ENCODE peak calls at places on chromosomes 4 and X, in seven cellular contexts. E is ascending aorta, X is upper lobe of right lung, N is AG04449, M is hypothalamus, P is NCI-H748 treated with DMSO at 0.1 percent for 48 hours, D is transverse colon. R is an unnamed sample.
A peak's percentile ranks its signal among the peaks of the same experiment; 100 is the strongest.

GRCh38 chrX:68829594-68830485 is 1.0 kb downstream of the EFNB1 start:
- DNase-seq in X (no peak), D (no peak), M (no peak), P (no peak), N (no peak), E (peak; percentile 63), R (no peak)

GRCh38 chrX:373641-374471 is 12.9 kb downstream of the PPP2R3B start:
- DNase-seq in D (no peak), E (no peak), P (no peak), N (no peak), M (no peak), X (no peak), R (peak; percentile 56)

GRCh38 chrX:54042609-54043010 is 1.7 kb downstream of the PHF8 start:
- DNase-seq in M (no peak), X (peak; percentile 60), E (peak; percentile 78), N (no peak), P (peak; percentile 7), D (peak; percentile 33), R (peak; percentile 13)

GRCh38 chr4:150782921-150783320 is 201.0 kb downstream of the MAB21L2 start:
- DNase-seq in D (no peak), E (no peak), X (no peak), P (no peak), M (no peak), N (no peak), R (no peak)

GRCh38 chr4:123017636-123018390 is 95.4 kb upstream of the NUDT6 start:
- DNase-seq in D (no peak), E (no peak), N (peak; percentile 40), P (no peak), M (no peak), X (no peak), R (no peak)

GRCh38 chr4:123555500-123556273 is 159.1 kb downstream of the SPRY1 start:
- DNase-seq in M (no peak), E (peak; percentile 94), P (no peak), X (peak; percentile 87), D (peak; percentile 93), N (peak; percentile 81), R (no peak)

GRCh38 chrX:45889471-45889870 is 655.8 kb downstream of the ZNF674 start:
- DNase-seq in E (no peak), N (no peak), X (no peak), P (no peak), M (no peak), D (no peak), R (no peak)

GRCh38 chrX:10360121-10360520 is 203.3 kb downstream of the CLCN4 start:
- DNase-seq in D (no peak), M (peak; percentile 0), E (no peak), P (no peak), N (no peak), X (no peak), R (no peak)

GRCh38 chr4:4461850-4462249 is 74.9 kb downstream of the NSG1 start:
- DNase-seq in X (peak; percentile 67), N (no peak), M (no peak), P (no peak), D (peak; percentile 19), E (no peak), R (no peak)

GRCh38 chr4:53453385-53453784 is 75.9 kb downstream of the FIP1L1 start:
- DNase-seq in E (no peak), P (no peak), D (no peak), X (no peak), M (no peak), N (no peak), R (no peak)

GRCh38 chrX:3963980-3964379 is 250.5 kb upstream of the PRKX start:
- DNase-seq in E (no peak), N (no peak), X (no peak), P (no peak), M (no peak), D (no peak), R (no peak)

GRCh38 chr4:123573866-123574508 is 177.4 kb downstream of the SPRY1 start:
- DNase-seq in P (no peak), E (no peak), D (no peak), M (no peak), N (no peak), X (no peak), R (no peak)

GRCh38 chrX:101682723-101683122 is 23.1 kb upstream of the ARMCX2 start:
- DNase-seq in X (no peak), P (no peak), D (no peak), N (no peak), M (no peak), E (no peak), R (no peak)

GRCh38 chr4:173801876-173802713 is 272.1 kb upstream of the HAND2 start:
- DNase-seq in E (no peak), X (no peak), N (no peak), M (no peak), P (no peak), D (no peak), R (no peak)

GRCh38 chr4:38026138-38026740 is 66.0 kb downstream of the PTTG2 start:
- DNase-seq in X (no peak), M (no peak), P (no peak), N (no peak), D (no peak), E (no peak), R (no peak)

GRCh38 chrX:71541546-71542022 is 8.7 kb downstream of the OGT start:
- DNase-seq in X (no peak), N (no peak), M (no peak), P (no peak), E (no peak), D (no peak), R (no peak)

GRCh38 chr4:82905205-82905604 is 4.7 kb downstream of the THAP9 start:
- DNase-seq in D (no peak), P (no peak), E (no peak), N (no peak), X (no peak), M (no peak), R (peak; percentile 26)

GRCh38 chrX:10175317-10175871 is 18.6 kb downstream of the CLCN4 start:
- DNase-seq in D (no peak), M (no peak), P (no peak), E (no peak), N (no peak), X (no peak), R (no peak)

GRCh38 chr4:15832523-15833451 is 54.7 kb downstream of the CD38 start:
- DNase-seq in P (no peak), X (no peak), D (no peak), N (no peak), E (peak; percentile 55), M (no peak), R (no peak)

GRCh38 chrX:12292996-12293765 is 154.9 kb downstream of the FRMPD4 start:
- DNase-seq in D (no peak), M (no peak), N (peak; percentile 40), X (no peak), E (no peak), P (no peak), R (no peak)

GRCh38 chr4:82773049-82773448 is 25.5 kb downstream of the SCD5 start:
- DNase-seq in D (no peak), P (no peak), E (no peak), M (peak; percentile 29), N (no peak), X (no peak), R (no peak)

GRCh38 chr4:112633477-112634235 is 3.1 kb downstream of the ZGRF1 start:
- DNase-seq in N (no peak), P (peak; percentile 2), D (no peak), M (no peak), X (no peak), E (no peak), R (no peak)

GRCh38 chr4:132386130-132386529 is 763.0 kb upstream of the PCDH10 start:
- DNase-seq in E (no peak), D (no peak), M (no peak), P (no peak), N (no peak), X (no peak), R (no peak)

R was measured in GM12891.